ENCODE peak calls at places on chromosomes 6 and 20, in four cellular contexts. L is heart right ventricle, Q is BJ, J is adrenal gland. B is an unnamed sample.

GRCh38 chr20:25042531-25043498 is 15.1 kb downstream of the ACSS1 start:
- DNase-seq in L (peak), Q (no peak), J (peak), B (no peak)

GRCh38 chr20:50142812-50143211 is 10.7 kb downstream of the PEDS1 start:
- DNase-seq in L (no peak), Q (no peak), J (no peak), B (no peak)

GRCh38 chr6:44462797-44463770 is 75.6 kb downstream of the CDC5L start:
- DNase-seq in L (no peak), Q (no peak), J (no peak), B (no peak)

GRCh38 chr6:144797881-144798589 is 512.9 kb downstream of the UTRN start:
- DNase-seq in L (no peak), Q (peak), J (no peak), B (peak)

GRCh38 chr6:152642578-152643375 is 5.6 kb upstream of the SYNE1 start:
- DNase-seq in L (peak), Q (no peak), J (peak), B (peak)

GRCh38 chr6:1363729-1364572 is 25.4 kb upstream of the FOXF2 start:
- DNase-seq in L (no peak), Q (peak), J (no peak), B (peak)

GRCh38 chr6:44035621-44036020 is 91.6 kb downstream of the MRPL14 start:
- DNase-seq in L (no peak), Q (no peak), J (no peak), B (no peak)

GRCh38 chr6:43936476-43936875 is 166.5 kb downstream of the VEGFA start:
- DNase-seq in L (no peak), Q (no peak), J (no peak), B (no peak)

GRCh38 chr6:87929843-87930288 is 117.8 kb upstream of the SPACA1 start:
- DNase-seq in L (peak), Q (peak), J (peak), B (no peak)

GRCh38 chr6:168201383-168201782 is 118.2 kb downstream of the DACT2 start:
- DNase-seq in L (no peak), Q (no peak), J (no peak), B (no peak)

GRCh38 chr20:50267041-50267865 is 76.6 kb downstream of the CEBPB start:
- DNase-seq in L (peak), Q (no peak), J (peak), B (no peak)

GRCh38 chr6:85390105-85390728 is 59.7 kb upstream of the NT5E start:
- DNase-seq in L (no peak), Q (no peak), J (no peak), B (peak)

GRCh38 chr6:148324297-148325007 is 18.2 kb upstream of the SASH1 start:
- DNase-seq in L (no peak), Q (peak), J (peak), B (no peak)

GRCh38 chr6:101434601-101435000 is 41.1 kb downstream of the GRIK2 start:
- DNase-seq in L (no peak), Q (no peak), J (no peak), B (no peak)

GRCh38 chr6:2432258-2432657 is 186.9 kb upstream of the GMDS start:
- DNase-seq in L (no peak), Q (peak), J (no peak), B (peak)

GRCh38 chr6:88565409-88565811 is 398.0 kb downstream of the RNGTT start:
- DNase-seq in L (no peak), Q (no peak), J (no peak), B (no peak)

GRCh38 chr6:154292855-154293519 is 63.6 kb downstream of the IPCEF1 start:
- DNase-seq in L (no peak), Q (peak), J (no peak), B (peak)

GRCh38 chr6:97917369-97917768 is 634.4 kb upstream of the MMS22L start:
- DNase-seq in L (no peak), Q (no peak), J (no peak), B (no peak)

GRCh38 chr20:63260943-63261807 is 6.9 kb upstream of the NKAIN4 start:
- DNase-seq in L (no peak), Q (no peak), J (no peak), B (no peak)

GRCh38 chr6:87336367-87336766 is 7.3 kb upstream of the GJB7 start:
- DNase-seq in L (no peak), Q (no peak), J (no peak), B (no peak)

GRCh38 chr6:150651808-150652473 is 52.3 kb downstream of the PLEKHG1 start:
- DNase-seq in L (no peak), Q (no peak), J (no peak), B (no peak)

GRCh38 chr6:166849762-166850181 is 106.6 kb downstream of the RNASET2 start:
- DNase-seq in L (no peak), Q (no peak), J (no peak), B (no peak)

GRCh38 chr6:166850677-166851076 is 105.7 kb downstream of the RNASET2 start:
- DNase-seq in L (no peak), Q (no peak), J (no peak), B (no peak)

GRCh38 chr6:166853371-166854325 is 102.7 kb downstream of the RNASET2 start:
- DNase-seq in L (no peak), Q (no peak), J (no peak), B (no peak)

GRCh38 chr6:166851426-166851825 is 104.9 kb downstream of the RNASET2 start:
- DNase-seq in L (no peak), Q (no peak), J (no peak), B (no peak)

DNA sequence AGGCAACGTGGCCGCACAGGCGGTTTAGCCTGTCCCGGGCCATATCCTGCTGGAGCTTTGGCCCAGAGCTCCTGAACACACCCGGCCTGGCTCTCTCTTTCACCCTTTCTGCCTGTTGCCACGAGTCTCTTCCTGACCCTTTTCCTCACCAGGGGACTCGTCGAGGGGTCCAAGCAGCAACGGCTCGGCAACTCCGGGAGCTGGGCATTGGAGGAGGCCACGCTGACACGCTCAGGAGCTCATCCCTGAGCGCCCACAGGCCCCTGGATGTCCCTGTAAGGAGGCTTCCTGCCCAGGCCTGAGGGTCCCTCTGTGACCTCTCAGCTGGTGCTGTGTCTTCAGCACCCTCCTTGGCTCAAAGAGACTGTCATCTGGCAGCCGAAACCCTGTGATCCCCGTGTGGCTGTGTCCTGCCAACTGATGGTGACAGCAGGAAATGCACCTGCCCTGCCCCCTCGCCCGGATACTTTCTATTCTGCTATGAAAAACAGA is 103.8 kb downstream of the RNASET2 start:
- DNase-seq in L (no peak), Q (no peak), J (no peak), B (no peak)
- TF ChIP-seq CTCF in L (no peak), Q (no peak), J (no peak), B (no peak)

GRCh38 chr6:95420792-95421191 is 156.5 kb upstream of the MANEA start:
- DNase-seq in L (no peak), Q (no peak), J (no peak), B (no peak)
- H3K4me3 ChIP-seq in L (no peak), Q (no peak), J (no peak), B (no peak)

DNA sequence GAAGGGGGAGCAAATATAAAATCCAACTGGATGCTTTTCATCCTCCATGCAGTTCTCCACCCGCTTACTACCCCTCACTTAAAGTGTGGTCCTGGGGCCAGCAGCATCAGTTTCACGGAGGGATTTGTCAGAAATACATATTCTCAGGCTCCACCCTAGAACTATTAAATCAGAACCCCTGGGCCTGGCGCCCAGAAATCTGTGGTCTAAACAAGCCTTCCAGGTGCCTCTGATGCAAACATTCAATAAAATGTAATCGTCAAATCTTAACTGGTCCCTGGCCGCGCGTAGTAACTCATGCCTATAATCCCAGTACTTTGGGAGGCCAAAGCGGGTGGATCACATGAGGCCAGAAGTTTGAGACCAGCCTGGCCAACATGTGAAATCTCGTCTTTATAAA is 47.7 kb downstream of the ATXN1 start:
- DNase-seq in L (no peak), Q (no peak), J (no peak), B (no peak)
- TF ChIP-seq CTCF in L (no peak), Q (no peak), J (no peak), B (no peak)

GRCh38 chr20:48153105-48153504 is 367.8 kb upstream of the SULF2 start:
- DNase-seq in L (no peak), Q (no peak), J (no peak), B (no peak)
- H3K4me3 ChIP-seq in L (no peak), Q (no peak), J (no peak), B (no peak)

GRCh38 chr20:5928063-5928462 is 22.3 kb downstream of the TRMT6 start:
- DNase-seq in L (no peak), Q (no peak), J (no peak), B (no peak)

GRCh38 chr20:5928831-5929715 is 21.3 kb downstream of the TRMT6 start:
- DNase-seq in L (no peak), Q (no peak), J (no peak), B (no peak)

GRCh38 chr20:5932796-5933195 is 17.5 kb downstream of the TRMT6 start:
- DNase-seq in L (no peak), Q (no peak), J (no peak), B (no peak)

GRCh38 chr20:5933802-5934436 is 16.4 kb downstream of the TRMT6 start:
- DNase-seq in L (no peak), Q (no peak), J (no peak), B (no peak)

DNA sequence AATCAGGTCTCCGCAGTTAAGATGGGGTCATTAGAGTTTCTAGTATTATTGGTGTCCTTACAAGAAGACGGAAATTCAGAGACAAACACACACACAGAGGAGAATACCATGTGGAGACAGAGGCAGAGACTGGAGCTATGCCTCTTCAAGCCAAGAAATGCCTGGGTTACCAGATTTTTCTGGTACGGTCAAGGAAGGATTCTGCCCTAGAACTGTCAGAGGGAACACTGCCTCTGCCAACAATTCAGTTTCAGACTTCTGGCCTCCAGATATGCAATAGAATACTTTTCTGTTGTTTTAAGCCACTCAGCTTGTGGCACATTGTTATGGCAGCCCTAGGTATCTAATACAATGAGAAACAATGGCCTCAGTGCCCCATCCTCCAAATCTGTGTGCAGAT is 18.9 kb downstream of the TRMT6 start:
- DNase-seq in L (no peak), Q (no peak), J (no peak), B (no peak)
- TF ChIP-seq CTCF in L (no peak), Q (no peak), J (no peak), B (no peak)

GRCh38 chr20:31566332-31566657 is 38.8 kb upstream of the ID1 start:
- DNase-seq in L (no peak), Q (no peak), J (no peak), B (no peak)
- H3K4me3 ChIP-seq in L (no peak), Q (no peak), J (no peak), B (no peak)

DNA sequence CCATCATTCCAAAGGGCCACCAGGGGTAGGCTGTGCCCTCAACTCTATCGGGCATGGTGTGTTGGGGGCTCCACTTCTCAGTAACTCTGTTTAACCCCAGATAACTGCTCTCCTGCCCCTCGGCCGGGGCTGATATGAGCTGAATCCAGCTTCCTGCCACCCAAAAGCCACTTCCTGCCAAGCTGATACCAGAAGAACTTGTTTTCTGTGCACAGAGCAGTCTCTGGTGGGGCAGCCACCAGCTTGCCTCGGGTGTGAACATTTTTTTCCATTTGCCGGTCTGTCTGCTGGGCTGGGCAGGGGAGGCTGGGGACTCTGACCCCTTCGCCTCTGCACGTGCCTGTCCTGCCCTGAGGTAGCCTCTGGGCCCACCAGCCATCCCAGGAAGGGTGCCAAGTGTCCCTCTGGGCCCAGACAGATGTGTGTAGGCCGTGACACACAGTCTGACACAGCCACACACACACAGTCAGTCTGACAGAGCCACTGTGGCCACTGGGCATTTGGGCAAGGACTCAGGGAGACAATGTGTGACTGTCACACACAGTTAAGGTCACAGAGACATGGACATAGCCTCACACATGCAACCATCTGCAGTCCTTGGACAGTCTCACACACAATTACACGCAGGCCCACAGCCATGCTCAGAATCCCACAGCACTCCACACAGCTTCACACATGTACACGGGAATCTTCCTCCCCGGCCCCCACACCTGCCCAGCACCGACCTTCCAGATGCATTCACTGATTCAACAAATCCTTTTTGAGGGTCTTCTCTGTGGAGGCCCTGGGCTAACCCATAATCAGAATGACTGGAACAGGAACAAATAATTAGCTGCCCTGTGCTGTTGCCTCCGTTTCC is 45.1 kb downstream of the NOL4L start:
- DNase-seq in L (no peak), Q (no peak), J (no peak), B (no peak)
- TF ChIP-seq CTCF in L (no peak), Q (no peak), J (no peak), B (no peak)

B was measured in epithelial cell of proximal tubule.